ENCODE peak calls at places on chromosomes 16 and 17, in four cellular contexts. One of them, this sample, is unnamed.

GRCh38 chr17:48721009-48721402 is 1.3 kb downstream of the PRAC1 start:
- DNase-seq in aorta: no peak
- DNase-seq in body of pancreas: no peak
- DNase-seq in small intestine: no peak
- DNase-seq in this sample: peak; percentile 13

GRCh38 chr17:34178047-34178446 is 77.0 kb upstream of the CCL2 start:
- DNase-seq in body of pancreas: no peak
- DNase-seq in aorta: no peak
- DNase-seq in small intestine: no peak
- DNase-seq in this sample: no peak

GRCh38 chr17:32452281-32452680 is 8.0 kb downstream of the PSMD11 start:
- DNase-seq in small intestine: no peak
- DNase-seq in aorta: no peak
- DNase-seq in body of pancreas: no peak
- DNase-seq in this sample: no peak

GRCh38 chr16:12166271-12166670 is 189.7 kb downstream of the SNX29 start:
- DNase-seq in body of pancreas: no peak
- DNase-seq in aorta: no peak
- DNase-seq in small intestine: no peak
- DNase-seq in this sample: no peak

GRCh38 chr17:16924701-16925440 is 47.0 kb downstream of the TNFRSF13B start:
- DNase-seq in aorta: peak; percentile 38
- DNase-seq in small intestine: no peak
- DNase-seq in body of pancreas: no peak
- DNase-seq in this sample: peak; percentile 34

GRCh38 chr16:79402356-79402755 is 198.2 kb downstream of the MAF start:
- DNase-seq in body of pancreas: no peak
- DNase-seq in small intestine: peak; percentile 96
- DNase-seq in aorta: no peak
- DNase-seq in this sample: peak; percentile 73

GRCh38 chr17:6421700-6422604 is 13.0 kb downstream of the AIPL1 start:
- DNase-seq in small intestine: peak; percentile 70
- DNase-seq in aorta: peak; percentile 91
- DNase-seq in body of pancreas: peak; percentile 74
- DNase-seq in this sample: peak; percentile 80

GRCh38 chr17:14061666-14062560 is 7.4 kb upstream of the COX10 start:
- DNase-seq in small intestine: no peak
- DNase-seq in aorta: no peak
- DNase-seq in body of pancreas: no peak
- DNase-seq in this sample: no peak

GRCh38 chr16:53369921-53370320 is 64.3 kb upstream of the RBL2 start:
- DNase-seq in body of pancreas: no peak
- DNase-seq in small intestine: no peak
- DNase-seq in aorta: no peak
- DNase-seq in this sample: no peak

GRCh38 chr17:41519501-41520224 is 973 bp upstream of the KRT15 start:
- DNase-seq in small intestine: peak; percentile 80
- DNase-seq in body of pancreas: peak; percentile 53
- DNase-seq in aorta: no peak
- DNase-seq in this sample: peak; percentile 88

GRCh38 chr16:11383481-11384183 is 38.4 kb downstream of the RMI2 start:
- DNase-seq in aorta: peak; percentile 60
- DNase-seq in small intestine: no peak
- DNase-seq in body of pancreas: no peak
- DNase-seq in this sample: no peak

GRCh38 chr17:63113167-63113566 is 147.1 kb downstream of the TANC2 start:
- DNase-seq in aorta: no peak
- DNase-seq in body of pancreas: no peak
- DNase-seq in small intestine: peak; percentile 8
- DNase-seq in this sample: no peak

GRCh38 chr16:29665294-29666077 is 2.4 kb downstream of the SPN start:
- DNase-seq in small intestine: no peak
- DNase-seq in body of pancreas: no peak
- DNase-seq in aorta: no peak
- DNase-seq in this sample: no peak

GRCh38 chr16:49021136-49021535 is 260.5 kb downstream of the CBLN1 start:
- DNase-seq in body of pancreas: no peak
- DNase-seq in small intestine: no peak
- DNase-seq in aorta: no peak
- DNase-seq in this sample: no peak

GRCh38 chr16:75029854-75030253 is 31.0 kb downstream of the ZNRF1 start:
- DNase-seq in aorta: no peak
- DNase-seq in small intestine: no peak
- DNase-seq in body of pancreas: no peak
- DNase-seq in this sample: no peak

GRCh38 chr17:78538033-78538776 is 39.0 kb downstream of the DNAH17 start:
- DNase-seq in aorta: peak; percentile 35
- DNase-seq in small intestine: no peak
- DNase-seq in body of pancreas: no peak
- DNase-seq in this sample: peak; percentile 37

GRCh38 chr17:15289285-15290185 is 24.4 kb upstream of the PMP22 start:
- DNase-seq in body of pancreas: no peak
- DNase-seq in small intestine: no peak
- DNase-seq in aorta: no peak
- DNase-seq in this sample: no peak

GRCh38 chr17:12078791-12079190 is 58.1 kb downstream of the MAP2K4 start:
- DNase-seq in body of pancreas: no peak
- DNase-seq in aorta: no peak
- DNase-seq in small intestine: no peak
- DNase-seq in this sample: no peak

GRCh38 chr17:49891694-49892389 is 44.0 kb upstream of the TAC4 start:
- DNase-seq in small intestine: no peak
- DNase-seq in aorta: no peak
- DNase-seq in body of pancreas: no peak
- DNase-seq in this sample: no peak

GRCh38 chr17:49889500-49889899 is 41.6 kb upstream of the TAC4 start:
- DNase-seq in aorta: no peak
- DNase-seq in body of pancreas: no peak
- DNase-seq in small intestine: no peak
- DNase-seq in this sample: no peak

GRCh38 chr17:49887744-49888360 is 40.0 kb upstream of the TAC4 start:
- DNase-seq in body of pancreas: peak; percentile 50
- DNase-seq in small intestine: no peak
- DNase-seq in aorta: no peak
- DNase-seq in this sample: no peak

GRCh38 chr17:49890852-49891251 is 43.0 kb upstream of the TAC4 start:
- DNase-seq in small intestine: no peak
- DNase-seq in aorta: no peak
- DNase-seq in body of pancreas: no peak
- DNase-seq in this sample: no peak

DNA sequence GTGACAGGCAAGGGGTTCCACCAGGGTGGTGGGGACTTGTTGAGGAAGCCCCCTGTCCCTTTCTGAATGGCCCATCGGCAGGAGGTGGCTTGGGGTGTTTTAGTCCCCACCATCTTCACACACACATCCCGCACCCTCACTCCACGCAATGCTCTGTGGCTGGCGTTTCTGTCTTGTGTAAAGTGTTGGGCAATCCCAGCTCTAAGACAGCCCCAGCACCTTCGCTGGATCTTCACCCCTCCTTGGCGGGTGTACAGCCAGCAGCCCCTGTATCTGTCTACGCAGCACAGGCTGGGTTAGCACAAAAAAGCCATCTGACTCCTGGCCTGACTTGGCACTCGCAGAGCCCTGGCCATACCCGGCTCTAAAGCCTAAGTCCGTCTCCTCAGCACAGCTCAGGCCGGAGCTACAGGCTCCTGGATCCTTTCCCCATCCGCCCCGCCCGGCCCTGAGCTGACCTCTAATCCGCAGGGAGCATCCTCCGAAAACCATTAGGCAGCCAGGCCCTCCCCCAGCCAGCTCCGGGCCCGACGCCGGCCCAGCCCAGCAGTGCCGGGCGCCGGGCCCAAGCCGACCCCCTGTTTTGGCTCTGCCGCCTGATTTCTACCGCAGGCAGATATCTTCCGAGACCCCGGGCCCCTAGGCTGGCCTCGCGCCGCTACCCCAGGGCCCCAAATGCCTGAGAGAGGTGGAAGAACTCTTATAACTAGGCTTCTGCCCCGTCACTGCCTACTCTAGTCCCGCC is 42.4 kb upstream of the TAC4 start:
- DNase-seq in small intestine: no peak
- DNase-seq in aorta: no peak
- DNase-seq in body of pancreas: no peak
- DNase-seq in this sample: no peak
- H3K27me3 ChIP-seq in small intestine: no peaks in the 10 kb centered on the region
- H3K27me3 ChIP-seq in aorta: no peaks in the 10 kb centered on the region
- H3K27me3 ChIP-seq in body of pancreas: no peaks in the 10 kb centered on the region
- H3K27me3 ChIP-seq in this sample: no peaks in the 10 kb centered on the region

GRCh38 chr16:86211800-86212199 is 298.5 kb upstream of the FOXF1 start:
- DNase-seq in small intestine: no peak
- DNase-seq in aorta: no peak
- DNase-seq in body of pancreas: no peak
- DNase-seq in this sample: no peak
- H3K27me3 ChIP-seq in small intestine: no peaks in the 10 kb centered on the region
- H3K27me3 ChIP-seq in aorta: no peaks in the 10 kb centered on the region
- H3K27me3 ChIP-seq in body of pancreas: no peaks in the 10 kb centered on the region
- H3K27me3 ChIP-seq in this sample: no peaks in the 10 kb centered on the region

GRCh38 chr17:66970140-66970539 is 5.6 kb downstream of the CACNG4 start:
- DNase-seq in body of pancreas: no peak
- DNase-seq in aorta: no peak
- DNase-seq in small intestine: no peak
- DNase-seq in this sample: no peak
- H3K27me3 ChIP-seq in body of pancreas: no peaks in the 10 kb centered on the region
- H3K27me3 ChIP-seq in aorta: no peaks in the 10 kb centered on the region
- H3K27me3 ChIP-seq in small intestine: peaks cover 2% of the 10 kb centered on the region
- H3K27me3 ChIP-seq in this sample: peaks cover 10% of the 10 kb centered on the region

GRCh38 chr16:85898521-85899442 is at the start of gene IRF8:
- DNase-seq in aorta: peak; percentile 90
- DNase-seq in body of pancreas: peak; percentile 64
- DNase-seq in small intestine: peak; percentile 85
- DNase-seq in this sample: no peak

GRCh38 chr16:85899444-85899843 is 482 bp downstream of the IRF8 start:
- DNase-seq in aorta: no peak
- DNase-seq in body of pancreas: no peak
- DNase-seq in small intestine: no peak
- DNase-seq in this sample: no peak

GRCh38 chr16:85900031-85900792 is 1.2 kb downstream of the IRF8 start:
- DNase-seq in body of pancreas: no peak
- DNase-seq in aorta: peak; percentile 51
- DNase-seq in small intestine: peak; percentile 95
- DNase-seq in this sample: no peak

GRCh38 chr16:85894266-85894665 is 4.7 kb upstream of the IRF8 start:
- DNase-seq in aorta: no peak
- DNase-seq in body of pancreas: peak; percentile 63
- DNase-seq in small intestine: peak; percentile 81
- DNase-seq in this sample: no peak

GRCh38 chr16:85897384-85897783 is 1.6 kb upstream of the IRF8 start:
- DNase-seq in aorta: no peak
- DNase-seq in small intestine: peak; percentile 51
- DNase-seq in body of pancreas: no peak
- DNase-seq in this sample: no peak
- H3K27me3 ChIP-seq in aorta: no peaks in the 10 kb centered on the region
- H3K27me3 ChIP-seq in small intestine: no peaks in the 10 kb centered on the region
- H3K27me3 ChIP-seq in body of pancreas: no peaks in the 10 kb centered on the region
- H3K27me3 ChIP-seq in this sample: peaks cover 74% of the 10 kb centered on the region

This sample was measured in RWPE2.